ENCODE peak calls at places on chromosomes 16 and 17, in four cellular contexts. K, C, M and X are unnamed samples.

GRCh38 chr16:19153876-19154275 is 14.2 kb upstream of the SYT17 start:
- DNase-seq in K (no peak), C (no peak), M (no peak), X (no peak)

GRCh38 chr17:69406906-69407305 is 7.6 kb upstream of the MAP2K6 start:
- DNase-seq in K (peak), C (no peak), M (no peak), X (no peak)

GRCh38 chr17:14205992-14206461 is 30.6 kb downstream of the CDRT15 start:
- DNase-seq in K (no peak), C (peak), M (no peak), X (no peak)

GRCh38 chr17:31488982-31489294 is 97.5 kb downstream of the RAB11FIP4 start:
- DNase-seq in K (no peak), C (no peak), M (no peak), X (no peak)

GRCh38 chr16:88951989-88952388 is 25.0 kb downstream of the CBFA2T3 start:
- DNase-seq in K (no peak), C (no peak), M (no peak), X (no peak)

GRCh38 chr17:511833-512251 is 159.2 kb upstream of the RPH3AL start:
- DNase-seq in K (no peak), C (no peak), M (no peak), X (no peak)

GRCh38 chr17:1789936-1790335 is 28.1 kb downstream of the SERPINF1 start:
- DNase-seq in K (no peak), C (no peak), M (no peak), X (no peak)

GRCh38 chr17:79623786-79624657 is 13.2 kb upstream of the RBFOX3 start:
- DNase-seq in K (no peak), C (peak), M (no peak), X (no peak)

GRCh38 chr16:85332175-85332574 is 219.9 kb upstream of the CIBAR2 start:
- DNase-seq in K (no peak), C (no peak), M (no peak), X (no peak)

GRCh38 chr17:57572062-57572461 is 173.0 kb downstream of the CCDC182 start:
- DNase-seq in K (no peak), C (no peak), M (no peak), X (no peak)

GRCh38 chr17:7261377-7262191 is 694 bp downstream of the CLDN7 start:
- DNase-seq in K (no peak), C (peak), M (no peak), X (no peak)

GRCh38 chr17:6712058-6712853 is 913 bp downstream of the SLC13A5 start:
- DNase-seq in K (peak), C (no peak), M (no peak), X (no peak)